ENCODE peak calls at places on chromosomes 4 and X, in eight cellular contexts. F, O, M, V, U, E, W and G are unnamed samples.

GRCh38 chr4:122616910-122617596 is 3.8 kb downstream of the IL21 start:
- DNase-seq in F (no peak), O (no peak), M (peak; percentile 82), V (no peak), U (no peak), E (no peak), W (no peak), G (no peak)

GRCh38 chr4:158850800-158851644 is 82.2 kb downstream of the FNIP2 start:
- DNase-seq in F (no peak), O (no peak), M (peak; percentile 42), V (no peak), U (peak; percentile 66), E (no peak), W (peak; percentile 54), G (no peak)

GRCh38 chr4:125043453-125043852 is 271.3 kb upstream of the FAT4 start:
- DNase-seq in F (no peak), O (no peak), M (no peak), V (no peak), U (no peak), E (no peak), W (no peak), G (no peak)

GRCh38 chrX:65821721-65822496 is 154.5 kb downstream of the MSN start:
- DNase-seq in F (no peak), O (peak; percentile 23), M (no peak), V (no peak), U (no peak), E (no peak), W (no peak), G (peak; percentile 0)

GRCh38 chr4:19615086-19615689 is 636.5 kb upstream of the SLIT2 start:
- DNase-seq in F (no peak), O (no peak), M (peak; percentile 77), V (no peak), U (no peak), E (no peak), W (no peak), G (no peak)

GRCh38 chrX:11899091-11899490 is 141.1 kb downstream of the MSL3 start:
- DNase-seq in F (no peak), O (no peak), M (no peak), V (no peak), U (peak; percentile 71), E (peak; percentile 22), W (no peak), G (peak; percentile 1)

GRCh38 chr4:52990706-52991105 is 128.6 kb downstream of the RASL11B start:
- DNase-seq in F (no peak), O (no peak), M (no peak), V (no peak), U (no peak), E (no peak), W (no peak), G (no peak)

GRCh38 chr4:108170729-108171540 is 2.2 kb upstream of the LEF1 start:
- DNase-seq in F (peak; percentile 59), O (no peak), M (no peak), V (no peak), U (peak; percentile 12), E (no peak), W (no peak), G (peak; percentile 72)

GRCh38 chr4:17635056-17635455 is 20.6 kb downstream of the MED28 start:
- DNase-seq in F (no peak), O (no peak), M (no peak), V (no peak), U (no peak), E (no peak), W (no peak), G (no peak)

GRCh38 chrX:22748093-22748999 is 251.4 kb upstream of the DDX53 start:
- DNase-seq in F (peak; percentile 79), O (peak; percentile 12), M (peak; percentile 37), V (no peak), U (peak; percentile 46), E (peak; percentile 25), W (peak; percentile 72), G (peak; percentile 46)

GRCh38 chr4:829761-830655 is 4.1 kb upstream of the CPLX1 start:
- DNase-seq in F (peak; percentile 70), O (no peak), M (no peak), V (peak; percentile 53), U (no peak), E (no peak), W (no peak), G (peak; percentile 35)

GRCh38 chr4:830776-831482 is 5.0 kb upstream of the CPLX1 start:
- DNase-seq in F (peak; percentile 38), O (no peak), M (no peak), V (peak; percentile 34), U (no peak), E (no peak), W (no peak), G (no peak)

GRCh38 chr4:828641-829271 is 2.8 kb upstream of the CPLX1 start:
- DNase-seq in F (peak; percentile 70), O (peak; percentile 44), M (no peak), V (peak; percentile 60), U (no peak), E (no peak), W (no peak), G (peak; percentile 63)

GRCh38 chr4:827209-828081 is 1.5 kb upstream of the CPLX1 start:
- DNase-seq in F (peak; percentile 51), O (no peak), M (no peak), V (peak; percentile 44), U (no peak), E (no peak), W (no peak), G (no peak)

GRCh38 chr4:829291-829690 is 3.4 kb upstream of the CPLX1 start:
- DNase-seq in F (peak; percentile 32), O (no peak), M (no peak), V (peak; percentile 25), U (no peak), E (no peak), W (no peak), G (no peak)
- H3K27me3 ChIP-seq in F (peaks cover 36% of the 10 kb centered on the region), O (peaks cover 44% of the 10 kb centered on the region), M (no peaks in the 10 kb centered on the region), V (peaks cover 68% of the 10 kb centered on the region), U (peaks cover 18% of the 10 kb centered on the region), E (peaks cover 29% of the 10 kb centered on the region), W (peaks cover 35% of the 10 kb centered on the region), G (peaks cover 18% of the 10 kb centered on the region)

DNA sequence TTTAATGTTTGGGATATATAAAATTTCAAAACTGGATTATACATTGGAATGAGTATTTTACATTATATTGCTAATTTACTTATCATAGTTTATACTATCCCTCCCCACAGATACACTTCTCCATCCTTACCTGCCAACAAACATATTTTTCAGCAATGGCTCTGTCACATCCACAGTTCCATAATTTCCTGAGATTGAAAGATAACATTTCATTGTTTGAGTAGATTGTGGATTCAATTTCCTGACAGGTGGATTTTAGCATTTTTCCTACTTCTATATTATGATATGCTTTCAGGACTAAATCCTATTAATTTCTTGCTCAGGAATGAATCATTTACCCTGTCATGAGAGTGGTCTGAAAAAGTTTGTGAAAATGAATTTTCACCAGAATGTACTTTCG is 115.3 kb upstream of the KLHL4 start:
- DNase-seq in F (no peak), O (no peak), M (no peak), V (no peak), U (no peak), E (no peak), W (no peak), G (no peak)
- H3K27me3 ChIP-seq in F (no peaks in the 10 kb centered on the region), O (no peaks in the 10 kb centered on the region), M (no peaks in the 10 kb centered on the region), V (no peaks in the 10 kb centered on the region), U (no peaks in the 10 kb centered on the region), E (no peaks in the 10 kb centered on the region), W (no peaks in the 10 kb centered on the region), G (no peaks in the 10 kb centered on the region)

GRCh38 chrX:46912673-46913491 is 661 bp downstream of the JADE3 start:
- DNase-seq in F (peak; percentile 83), O (peak; percentile 41), M (peak; percentile 36), V (peak; percentile 67), U (peak; percentile 40), E (peak; percentile 24), W (peak; percentile 66), G (peak; percentile 78)

GRCh38 chrX:46904626-46905025 is 7.6 kb upstream of the JADE3 start:
- DNase-seq in F (no peak), O (no peak), M (no peak), V (no peak), U (peak; percentile 56), E (no peak), W (no peak), G (no peak)

GRCh38 chrX:46912098-46912672 is at the start of gene JADE3:
- DNase-seq in F (peak; percentile 88), O (peak; percentile 80), M (peak; percentile 56), V (peak; percentile 85), U (peak; percentile 75), E (peak; percentile 39), W (peak; percentile 83), G (peak; percentile 80)

GRCh38 chrX:46913710-46914109 is 1.5 kb downstream of the JADE3 start:
- DNase-seq in F (peak; percentile 53), O (no peak), M (no peak), V (no peak), U (peak; percentile 33), E (peak; percentile 2), W (peak; percentile 30), G (peak; percentile 40)

GRCh38 chrX:46910415-46910814 is 1.8 kb upstream of the JADE3 start:
- DNase-seq in F (no peak), O (no peak), M (no peak), V (no peak), U (no peak), E (no peak), W (no peak), G (no peak)
- H3K27me3 ChIP-seq in F (no peaks in the 10 kb centered on the region), O (no peaks in the 10 kb centered on the region), M (no peaks in the 10 kb centered on the region), V (no peaks in the 10 kb centered on the region), U (no peaks in the 10 kb centered on the region), E (no peaks in the 10 kb centered on the region), W (no peaks in the 10 kb centered on the region), G (no peaks in the 10 kb centered on the region)

GRCh38 chr4:2384245-2384644 is 34.2 kb downstream of the ZFYVE28 start:
- DNase-seq in F (no peak), O (no peak), M (no peak), V (no peak), U (no peak), E (no peak), W (no peak), G (no peak)
- H3K27me3 ChIP-seq in F (no peaks in the 10 kb centered on the region), O (no peaks in the 10 kb centered on the region), M (no peaks in the 10 kb centered on the region), V (no peaks in the 10 kb centered on the region), U (no peaks in the 10 kb centered on the region), E (peaks cover 11% of the 10 kb centered on the region), W (peaks cover 3% of the 10 kb centered on the region), G (no peaks in the 10 kb centered on the region)

GRCh38 chrX:54695816-54696487 is 102.1 kb downstream of the ITIH6 start:
- DNase-seq in F (no peak), O (no peak), M (peak; percentile 41), V (no peak), U (no peak), E (no peak), W (no peak), G (peak; percentile 10)
- H3K27me3 ChIP-seq in F (no peaks in the 10 kb centered on the region), O (no peaks in the 10 kb centered on the region), M (no peaks in the 10 kb centered on the region), V (no peaks in the 10 kb centered on the region), U (no peaks in the 10 kb centered on the region), E (no peaks in the 10 kb centered on the region), W (no peaks in the 10 kb centered on the region), G (no peaks in the 10 kb centered on the region)

DNA sequence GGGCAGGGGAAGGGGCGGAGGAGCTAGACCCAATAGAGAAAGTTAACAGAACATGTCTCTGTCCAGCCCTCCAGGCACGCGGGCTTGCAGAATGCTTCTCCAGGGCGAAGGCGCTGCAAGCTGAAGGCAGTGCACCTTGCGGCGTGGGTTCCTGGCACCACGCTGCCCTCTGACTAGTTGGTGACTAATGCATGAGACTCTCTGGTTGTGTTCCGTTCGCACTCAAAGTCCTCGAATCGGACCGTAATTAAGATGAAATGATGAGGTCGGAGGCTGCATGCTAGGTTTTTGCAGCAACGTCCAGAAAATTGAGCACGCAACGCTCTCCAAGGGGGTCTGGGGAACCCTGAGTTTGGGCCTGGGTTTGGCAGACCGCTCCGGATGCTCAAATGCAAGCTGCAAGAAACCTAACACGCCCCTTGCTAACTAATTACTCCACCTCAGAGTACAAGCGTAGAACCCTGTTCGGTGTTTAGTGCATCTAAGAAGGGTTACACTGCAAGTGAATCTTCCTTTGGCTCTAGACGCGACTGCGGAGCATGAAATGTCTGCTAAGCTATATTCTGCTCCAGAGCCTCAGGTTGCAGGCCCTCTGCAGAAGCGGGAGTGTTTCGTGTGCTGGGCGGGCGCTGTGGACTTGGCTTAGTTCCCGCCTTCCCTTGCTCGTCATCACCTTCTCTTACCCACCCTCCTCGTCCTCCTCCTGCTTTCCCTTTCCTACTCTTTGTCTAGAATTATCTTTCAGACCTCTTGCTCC is 57.1 kb upstream of the NKAP start:
- DNase-seq in F (peak; percentile 53), O (no peak), M (no peak), V (no peak), U (no peak), E (no peak), W (peak; percentile 14), G (peak; percentile 26)
- H3K27me3 ChIP-seq in F (peaks cover 93% of the 10 kb centered on the region), O (peaks cover 52% of the 10 kb centered on the region), M (no peaks in the 10 kb centered on the region), V (peaks cover 41% of the 10 kb centered on the region), U (peaks cover 36% of the 10 kb centered on the region), E (peaks cover 26% of the 10 kb centered on the region), W (peaks cover 68% of the 10 kb centered on the region), G (peaks cover 52% of the 10 kb centered on the region)